ENCODE peak calls at places on chromosomes 12 and 14, in seven cellular contexts. C is GM12891, L is HepG2, N is K562, G is GM12892, K is H1, Z is GM12878. Q is an unnamed sample.

GRCh38 chr12:18576104-18576622 is 161.6 kb downstream of the PLCZ1 start:
- DNase-seq in C (no peak), L (no peak), N (no peak), G (no peak), K (no peak), Z (no peak), Q (no peak)

GRCh38 chr12:41919526-41920305 is 225.0 kb downstream of the GXYLT1 start:
- DNase-seq in C (no peak), L (no peak), N (no peak), G (no peak), K (no peak), Z (no peak), Q (peak; percentile 49)

GRCh38 chr12:100566887-100567637 is 6.4 kb upstream of the GAS2L3 start:
- DNase-seq in C (peak; percentile 34), L (no peak), N (no peak), G (peak; percentile 31), K (no peak), Z (peak; percentile 71), Q (no peak)

GRCh38 chr14:85554106-85554505 is 24.2 kb downstream of the FLRT2 start:
- DNase-seq in C (no peak), L (peak; percentile 21), N (no peak), G (no peak), K (no peak), Z (no peak), Q (no peak)

GRCh38 chr12:121038861-121039654 is at the start of gene OASL:
- DNase-seq in C (peak; percentile 37), L (no peak), N (no peak), G (peak; percentile 52), K (no peak), Z (peak; percentile 63), Q (peak; percentile 34)

GRCh38 chr12:89529738-89530137 is 3.9 kb upstream of the POC1B start:
- DNase-seq in C (peak; percentile 16), L (peak; percentile 42), N (peak; percentile 39), G (no peak), K (no peak), Z (peak; percentile 13), Q (peak; percentile 69)

GRCh38 chr12:49091056-49091835 is 3.4 kb downstream of the DHH start:
- DNase-seq in C (no peak), L (no peak), N (no peak), G (no peak), K (peak; percentile 63), Z (no peak), Q (no peak)

GRCh38 chr12:27434673-27435565 is 11.6 kb upstream of the SMCO2 start:
- DNase-seq in C (no peak), L (no peak), N (peak; percentile 55), G (no peak), K (no peak), Z (no peak), Q (peak; percentile 54)

GRCh38 chr14:75279153-75279738 is 618 bp downstream of the FOS start:
- DNase-seq in C (peak; percentile 25), L (no peak), N (peak; percentile 36), G (peak; percentile 23), K (no peak), Z (no peak), Q (peak; percentile 53)

GRCh38 chr14:51597511-51597920 is 54.2 kb upstream of the FRMD6 start:
- DNase-seq in C (no peak), L (no peak), N (no peak), G (no peak), K (no peak), Z (no peak), Q (no peak)
- TF ChIP-seq TAF1 in C (no peak), L (no peak), N (no peak), G (no peak), K (no peak), Z (no peak), Q (no peak)

GRCh38 chr12:47192046-47192445 is 112.3 kb upstream of the AMIGO2 start:
- DNase-seq in C (no peak), L (no peak), N (no peak), G (no peak), K (no peak), Z (no peak), Q (no peak)

GRCh38 chr12:47194501-47194900 is 114.7 kb upstream of the AMIGO2 start:
- DNase-seq in C (no peak), L (no peak), N (peak; percentile 29), G (no peak), K (no peak), Z (no peak), Q (no peak)

GRCh38 chr12:47190271-47190750 is 110.6 kb upstream of the AMIGO2 start:
- DNase-seq in C (no peak), L (no peak), N (no peak), G (no peak), K (no peak), Z (no peak), Q (no peak)

GRCh38 chr12:47190905-47191304 is 111.1 kb upstream of the AMIGO2 start:
- DNase-seq in C (no peak), L (no peak), N (no peak), G (no peak), K (no peak), Z (no peak), Q (no peak)

DNA sequence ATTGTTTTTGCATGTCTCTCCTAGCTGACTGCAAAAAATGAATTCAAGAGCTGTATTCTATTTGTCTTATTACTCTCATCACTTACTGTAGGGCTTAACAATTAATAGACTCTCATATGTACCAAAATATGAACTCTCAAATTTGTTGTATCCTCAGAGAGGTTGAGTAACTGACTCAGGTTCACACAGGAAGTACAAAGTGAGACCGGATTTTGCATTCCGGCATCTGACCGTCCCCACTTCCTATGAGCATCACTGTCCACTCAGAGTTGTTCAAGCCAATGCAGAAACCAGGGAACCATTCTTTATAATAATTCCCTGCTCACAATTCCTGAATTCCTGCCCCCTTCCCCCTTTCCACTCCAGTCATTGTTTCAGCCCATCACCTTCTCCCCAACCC is 113.3 kb upstream of the AMIGO2 start:
- DNase-seq in C (no peak), L (no peak), N (no peak), G (no peak), K (no peak), Z (no peak), Q (no peak)
- TF ChIP-seq TAF1 in C (no peak), L (no peak), N (no peak), G (no peak), K (no peak), Z (no peak), Q (no peak)

GRCh38 chr12:131815132-131815531 is 13.1 kb upstream of the MMP17 start:
- DNase-seq in C (no peak), L (no peak), N (no peak), G (no peak), K (no peak), Z (no peak), Q (no peak)

GRCh38 chr12:131806654-131807053 is 21.5 kb upstream of the MMP17 start:
- DNase-seq in C (no peak), L (no peak), N (no peak), G (no peak), K (no peak), Z (no peak), Q (no peak)

GRCh38 chr12:131816495-131816894 is 11.7 kb upstream of the MMP17 start:
- DNase-seq in C (no peak), L (no peak), N (no peak), G (no peak), K (no peak), Z (no peak), Q (no peak)

GRCh38 chr12:131808744-131809371 is 19.3 kb upstream of the MMP17 start:
- DNase-seq in C (peak; percentile 70), L (no peak), N (peak; percentile 37), G (peak; percentile 52), K (no peak), Z (peak; percentile 7), Q (no peak)

DNA sequence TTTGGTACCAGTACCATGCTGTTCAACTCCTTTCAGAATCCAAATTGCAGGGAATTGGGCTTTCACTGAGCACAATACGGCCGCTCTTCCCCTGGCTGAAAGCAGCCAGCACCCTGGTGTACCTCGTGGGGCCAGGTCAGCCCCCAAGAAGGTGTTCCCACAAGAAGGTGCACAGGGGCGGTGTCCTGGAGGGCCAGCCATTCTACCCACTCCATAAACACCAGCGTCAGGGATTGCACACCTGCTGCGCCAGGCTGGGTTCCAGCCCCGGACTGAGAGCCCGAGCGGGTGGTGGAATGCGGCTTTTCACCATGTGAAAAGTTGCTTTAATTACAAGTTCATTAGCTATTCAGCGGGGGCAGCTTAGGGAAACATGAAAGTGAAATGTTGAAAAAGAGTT is 17.5 kb upstream of the MMP17 start:
- DNase-seq in C (no peak), L (no peak), N (no peak), G (no peak), K (no peak), Z (no peak), Q (no peak)
- TF ChIP-seq TAF1 in C (no peak), L (no peak), N (no peak), G (no peak), K (no peak), Z (no peak), Q (no peak)

DNA sequence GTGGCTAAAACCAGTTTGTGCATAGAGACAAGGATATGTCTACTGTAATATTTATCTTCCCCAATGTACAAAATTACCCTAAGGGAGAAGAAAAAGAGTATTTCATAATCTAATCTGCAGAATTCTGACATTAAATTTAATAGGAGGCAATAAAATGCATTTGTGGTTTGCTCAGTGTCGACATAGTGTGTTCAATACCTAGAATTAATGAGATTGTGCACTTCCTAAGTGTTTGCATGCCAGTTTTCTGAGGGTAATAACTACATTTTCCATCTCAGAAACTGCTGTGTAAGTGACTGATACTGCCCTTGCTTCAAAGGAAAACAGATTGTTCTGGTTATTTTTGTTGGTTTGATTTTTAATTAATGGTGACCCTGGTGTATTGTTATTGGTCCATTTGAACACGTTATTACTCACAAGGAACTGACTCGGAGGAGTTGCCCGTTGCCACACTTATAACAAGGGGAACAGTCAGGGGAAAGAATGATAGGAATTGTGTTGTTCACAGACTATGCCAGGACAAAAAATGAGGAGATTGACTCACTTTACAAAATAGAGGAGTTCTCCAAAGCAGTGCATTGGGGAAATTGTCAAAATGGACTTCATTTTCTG is 960.3 kb upstream of the TMEM132C start:
- DNase-seq in C (no peak), L (no peak), N (no peak), G (no peak), K (no peak), Z (no peak), Q (no peak)
- TF ChIP-seq TAF1 in C (no peak), L (no peak), N (no peak), G (no peak), K (no peak), Z (no peak), Q (no peak)

GRCh38 chr14:63726499-63726898 is 1.4 kb downstream of the SGPP1 start:
- DNase-seq in C (no peak), L (peak; percentile 17), N (no peak), G (no peak), K (no peak), Z (no peak), Q (no peak)

GRCh38 chr14:63730659-63731058 is 2.8 kb upstream of the SGPP1 start:
- DNase-seq in C (no peak), L (no peak), N (no peak), G (no peak), K (no peak), Z (no peak), Q (no peak)

GRCh38 chr14:63725786-63726185 is 2.1 kb downstream of the SGPP1 start:
- DNase-seq in C (no peak), L (no peak), N (no peak), G (no peak), K (no peak), Z (no peak), Q (peak; percentile 16)

GRCh38 chr14:63727231-63727735 is 582 bp downstream of the SGPP1 start:
- DNase-seq in C (no peak), L (no peak), N (peak; percentile 5), G (no peak), K (no peak), Z (no peak), Q (peak; percentile 82)

GRCh38 chr14:63727736-63728728 is at the start of gene SGPP1:
- DNase-seq in C (peak; percentile 82), L (peak; percentile 65), N (peak; percentile 88), G (peak; percentile 86), K (peak; percentile 78), Z (no peak), Q (peak; percentile 97)
- TF ChIP-seq TAF1 in C (no peak), L (peak; percentile 72), N (peak; percentile 27), G (peak; percentile 57), K (no peak), Z (peak; percentile 57), Q (peak; percentile 58)

Q was measured in SK-N-SH.